ENCODE peak calls at places on chromosomes 6 and 20, in five cellular contexts. O, V, L, X and M are unnamed samples.

GRCh38 chr6:50820590-50821234 is 2.0 kb downstream of the TFAP2B start:
- DNase-seq in L (no peak), X (no peak), O (no peak), V (no peak), M (no peak)

GRCh38 chr6:33207569-33208088 is 671 bp upstream of the RING1 start:
- DNase-seq in V (peak; percentile 77), X (peak; percentile 46), O (peak; percentile 50), L (peak; percentile 53), M (no peak)

GRCh38 chr20:33910056-33910455 is 83.7 kb upstream of the RALY start:
- DNase-seq in X (no peak), V (no peak), L (no peak), O (peak; percentile 81), M (no peak)

GRCh38 chr20:62131560-62132320 is 9.5 kb downstream of the LSM14B start:
- DNase-seq in V (no peak), O (no peak), L (no peak), X (no peak), M (no peak)

GRCh38 chr6:41730531-41731436 is 4.6 kb downstream of the TFEB start:
- DNase-seq in V (no peak), L (no peak), O (no peak), X (no peak), M (no peak)

GRCh38 chr6:105985098-105985815 is 100.9 kb upstream of the PRDM1 start:
- DNase-seq in L (no peak), V (no peak), X (no peak), O (peak; percentile 24), M (no peak)

GRCh38 chr20:51687071-51687470 is 81.1 kb downstream of the ATP9A start:
- DNase-seq in L (no peak), X (no peak), V (no peak), O (peak; percentile 77), M (no peak)

GRCh38 chr20:59823030-59823423 is 110.4 kb downstream of the SYCP2 start:
- DNase-seq in X (no peak), L (no peak), O (no peak), V (no peak), M (no peak)

GRCh38 chr6:150144294-150144868 is 1.5 kb downstream of the PPP1R14C start:
- DNase-seq in V (no peak), O (peak; percentile 7), L (no peak), X (no peak), M (no peak)

GRCh38 chr6:90940812-90941481 is 354.1 kb upstream of the MAP3K7 start:
- DNase-seq in X (no peak), V (no peak), O (peak; percentile 61), L (no peak), M (no peak)

GRCh38 chr6:31559958-31560696 is 12.0 kb upstream of the LTA start:
- DNase-seq in O (peak; percentile 64), L (no peak), X (no peak), V (peak; percentile 80), M (no peak)

GRCh38 chr6:30103630-30104179 is 9.2 kb downstream of the TRIM31 start:
- DNase-seq in V (no peak), L (no peak), X (no peak), O (no peak), M (no peak)

GRCh38 chr6:14787274-14787673 is 458.6 kb upstream of the JARID2 start:
- DNase-seq in V (no peak), L (no peak), X (no peak), O (no peak), M (no peak)

GRCh38 chr6:7467007-7467897 is 74.2 kb upstream of the DSP start:
- DNase-seq in O (peak; percentile 34), X (no peak), V (no peak), L (no peak), M (no peak)

GRCh38 chr6:30562470-30563425 is 5.7 kb downstream of the PRR3 start:
- DNase-seq in X (no peak), O (no peak), V (no peak), L (no peak), M (no peak)

GRCh38 chr6:111096246-111096645 is 8.9 kb downstream of the SLC16A10 start:
- DNase-seq in O (no peak), L (no peak), V (peak; percentile 75), X (no peak), M (no peak)

GRCh38 chr6:163408352-163408991 is 6.0 kb upstream of the QKI start:
- DNase-seq in O (no peak), V (no peak), L (no peak), X (no peak), M (no peak)

GRCh38 chr20:64106435-64106961 is 867 bp downstream of the NPBWR2 start:
- DNase-seq in V (peak; percentile 38), O (no peak), X (peak; percentile 7), L (no peak), M (no peak)

GRCh38 chr20:50513169-50514034 is 3.2 kb downstream of the PTPN1 start:
- DNase-seq in V (no peak), L (no peak), X (no peak), O (peak; percentile 85), M (no peak)

GRCh38 chr6:24663198-24663597 is 3.5 kb downstream of the TDP2 start:
- DNase-seq in L (no peak), O (no peak), X (no peak), V (no peak), M (no peak)

GRCh38 chr20:2132461-2132901 is 30.9 kb downstream of the STK35 start:
- DNase-seq in X (no peak), O (peak; percentile 64), L (no peak), V (no peak), M (no peak)

GRCh38 chr6:166728884-166729530 is 102.0 kb upstream of the RPS6KA2 start:
- DNase-seq in L (no peak), X (no peak), V (no peak), O (no peak), M (no peak)

GRCh38 chr6:107116328-107116892 is 1.1 kb upstream of the BEND3 start:
- DNase-seq in L (peak; percentile 43), V (peak; percentile 67), O (no peak), X (peak; percentile 52), M (no peak)

GRCh38 chr20:31633339-31633914 is 4.3 kb upstream of the COX4I2 start:
- DNase-seq in O (no peak), V (no peak), L (no peak), X (no peak), M (no peak)

GRCh38 chr6:82875573-82876185 is 190.0 kb downstream of the UBE3D start:
- DNase-seq in L (no peak), X (no peak), O (peak; percentile 91), V (no peak), M (no peak)

GRCh38 chr6:42093582-42094329 is 43.4 kb downstream of the TAF8 start:
- DNase-seq in V (no peak), L (no peak), X (peak; percentile 46), O (no peak), M (no peak)

GRCh38 chr6:149278996-149279395 is 38.5 kb upstream of the TAB2 start:
- DNase-seq in O (no peak), X (no peak), L (no peak), V (no peak), M (no peak)

GRCh38 chr6:66429220-66429619 is 722.2 kb upstream of the EYS start:
- DNase-seq in O (no peak), X (no peak), V (no peak), L (no peak), M (no peak)

GRCh38 chr6:158150701-158151100 is 17.4 kb downstream of the SERAC1 start:
- DNase-seq in V (no peak), O (peak; percentile 84), L (no peak), X (no peak), M (no peak)

GRCh38 chr20:38260378-38261053 is at the start of gene KIAA1755:
- DNase-seq in X (peak; percentile 36), L (peak; percentile 42), O (peak; percentile 32), V (no peak), M (no peak)

GRCh38 chr6:44534291-44534690 is 146.8 kb downstream of the CDC5L start:
- DNase-seq in V (no peak), O (no peak), X (no peak), L (no peak), M (no peak)

GRCh38 chr6:10350720-10351119 is 64.2 kb downstream of the TFAP2A start:
- DNase-seq in O (no peak), V (no peak), X (no peak), L (no peak), M (no peak)

GRCh38 chr6:75502884-75503283 is 9.3 kb upstream of the FILIP1 start:
- DNase-seq in L (no peak), V (no peak), X (no peak), O (no peak), M (no peak)

GRCh38 chr6:75505426-75505825 is 11.8 kb upstream of the FILIP1 start:
- DNase-seq in X (no peak), V (no peak), L (no peak), O (no peak), M (no peak)

GRCh38 chr6:75501756-75502155 is 8.2 kb upstream of the FILIP1 start:
- DNase-seq in L (no peak), X (no peak), O (no peak), V (no peak), M (no peak)

GRCh38 chr6:75503291-75503690 is 9.7 kb upstream of the FILIP1 start:
- DNase-seq in V (no peak), X (no peak), O (no peak), L (no peak), M (no peak)

DNA sequence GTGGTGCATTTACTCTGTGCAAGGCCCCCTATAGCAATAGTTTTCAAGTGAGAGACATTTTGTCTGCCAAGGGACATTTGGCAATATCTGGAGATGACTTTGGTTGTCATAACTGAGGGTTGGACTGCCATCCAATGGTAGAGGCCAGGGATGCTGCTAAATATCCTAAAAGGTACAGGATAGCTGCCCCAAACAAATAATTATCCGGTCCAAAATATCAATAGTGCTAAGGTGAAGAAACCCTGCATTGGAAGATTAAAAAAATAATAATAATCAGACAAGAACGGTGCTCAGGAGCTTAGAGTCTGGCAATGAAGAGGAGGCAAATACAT is 11.3 kb upstream of the FILIP1 start:
- DNase-seq in V (no peak), L (no peak), X (no peak), O (no peak), M (no peak)
- TF ChIP-seq CTCF in V (no peak), L (no peak), X (no peak), O (peak; percentile 37), M (peak; percentile 5)

GRCh38 chr6:133553652-133554051 is 312.5 kb downstream of the EYA4 start:
- DNase-seq in V (no peak), L (peak; percentile 45), O (peak; percentile 56), X (peak; percentile 37), M (no peak)
- TF ChIP-seq CTCF in V (peak; percentile 23), L (peak; percentile 84), O (peak; percentile 67), X (no peak), M (peak; percentile 56)

GRCh38 chr6:100078509-100078908 is 84.5 kb upstream of the MCHR2 start:
- DNase-seq in O (peak; percentile 46), L (no peak), V (no peak), X (peak; percentile 46), M (no peak)
- TF ChIP-seq CTCF in O (peak; percentile 38), L (peak; percentile 47), V (no peak), X (no peak), M (peak; percentile 17)

DNA sequence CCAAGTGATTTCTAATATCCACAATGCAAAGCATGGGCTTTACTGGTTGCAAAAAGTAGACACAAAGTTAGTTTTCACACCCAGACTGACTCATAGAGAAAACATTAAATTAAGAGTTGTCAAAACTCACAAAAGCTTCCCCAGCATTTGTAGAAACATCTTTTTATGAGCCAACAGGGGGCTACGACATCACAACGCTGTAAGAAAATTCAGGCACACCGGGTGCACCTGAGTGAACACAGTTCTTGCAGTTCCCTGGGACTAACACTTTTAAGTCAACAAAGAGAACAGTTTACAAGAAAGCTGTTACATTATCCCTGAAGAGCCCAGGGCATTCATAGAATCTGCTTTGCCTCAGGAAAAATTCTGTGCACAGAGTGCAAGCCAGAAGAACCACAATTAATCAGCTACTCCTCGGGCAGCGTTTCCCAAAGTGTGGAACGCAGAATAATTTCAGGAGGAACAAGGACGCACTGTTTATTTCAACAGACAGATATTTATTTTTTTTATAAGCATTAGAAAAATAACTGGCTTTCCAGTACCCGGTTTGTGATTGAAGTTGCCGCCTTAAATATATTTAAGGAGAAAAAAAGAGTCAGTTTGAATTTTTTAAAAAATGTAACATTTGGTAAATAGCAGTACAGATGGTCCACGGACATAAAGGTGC is 1.2 kb downstream of the NCOA5 start:
- DNase-seq in V (no peak), O (peak; percentile 33), X (no peak), L (no peak), M (no peak)
- TF ChIP-seq CTCF in V (no peak), O (no peak), X (no peak), L (no peak), M (no peak)